ENCODE peak calls at places on chromosomes 2 and 18, in six cellular contexts. One of them, this sample, is unnamed. For H3K4me1, the result is how much of the 10 kb centered on the place peaks cover.

GRCh38 chr2:239749272-239749873 is 275.8 kb downstream of the NDUFA10 start:
- DNase-seq in tibial nerve: no peak
- DNase-seq in pancreas: no peak
- DNase-seq in colonic mucosa: no peak
- DNase-seq in astrocyte: no peak
- DNase-seq in left ventricle myocardium inferior: no peak
- DNase-seq in this sample: no peak

GRCh38 chr2:232367591-232368233 is 10.8 kb upstream of the ALPP start:
- DNase-seq in colonic mucosa: no peak
- DNase-seq in left ventricle myocardium inferior: no peak
- DNase-seq in astrocyte: no peak
- DNase-seq in tibial nerve: no peak
- DNase-seq in pancreas: no peak
- DNase-seq in this sample: no peak

GRCh38 chr18:78739115-78739514 is 240.5 kb upstream of the SALL3 start:
- DNase-seq in pancreas: no peak
- DNase-seq in astrocyte: no peak
- DNase-seq in tibial nerve: no peak
- DNase-seq in left ventricle myocardium inferior: no peak
- DNase-seq in colonic mucosa: no peak
- DNase-seq in this sample: no peak

GRCh38 chr2:69222984-69223658 is 163.9 kb downstream of the GFPT1 start:
- DNase-seq in tibial nerve: no peak
- DNase-seq in colonic mucosa: peak
- DNase-seq in pancreas: peak
- DNase-seq in left ventricle myocardium inferior: peak
- DNase-seq in astrocyte: no peak
- DNase-seq in this sample: no peak

GRCh38 chr2:221461911-221462310 is 110.2 kb downstream of the EPHA4 start:
- DNase-seq in astrocyte: peak
- DNase-seq in tibial nerve: no peak
- DNase-seq in left ventricle myocardium inferior: no peak
- DNase-seq in colonic mucosa: no peak
- DNase-seq in pancreas: no peak
- DNase-seq in this sample: no peak

GRCh38 chr18:8423051-8423558 is 186.1 kb upstream of the RAB12 start:
- DNase-seq in left ventricle myocardium inferior: no peak
- DNase-seq in astrocyte: peak
- DNase-seq in colonic mucosa: no peak
- DNase-seq in tibial nerve: no peak
- DNase-seq in pancreas: no peak
- DNase-seq in this sample: no peak

GRCh38 chr2:27860111-27860510 is 30.1 kb downstream of the RBKS start:
- DNase-seq in pancreas: no peak
- DNase-seq in tibial nerve: no peak
- DNase-seq in colonic mucosa: no peak
- DNase-seq in left ventricle myocardium inferior: no peak
- DNase-seq in astrocyte: peak
- DNase-seq in this sample: peak

GRCh38 chr18:59696311-59697235 is 650 bp downstream of the CCBE1 start:
- DNase-seq in pancreas: no peak
- DNase-seq in left ventricle myocardium inferior: peak
- DNase-seq in tibial nerve: no peak
- DNase-seq in colonic mucosa: no peak
- DNase-seq in astrocyte: peak
- DNase-seq in this sample: no peak

GRCh38 chr2:199201539-199201938 is 256.2 kb downstream of the SATB2 start:
- DNase-seq in tibial nerve: no peak
- DNase-seq in pancreas: no peak
- DNase-seq in left ventricle myocardium inferior: no peak
- DNase-seq in colonic mucosa: no peak
- DNase-seq in astrocyte: no peak
- DNase-seq in this sample: no peak

GRCh38 chr18:48741866-48742265 is 203.0 kb downstream of the CTIF start:
- DNase-seq in left ventricle myocardium inferior: no peak
- DNase-seq in astrocyte: no peak
- DNase-seq in tibial nerve: no peak
- DNase-seq in colonic mucosa: no peak
- DNase-seq in pancreas: no peak
- DNase-seq in this sample: no peak

GRCh38 chr2:52934920-52935640 is 832.5 kb upstream of the CHAC2 start:
- DNase-seq in astrocyte: no peak
- DNase-seq in tibial nerve: no peak
- DNase-seq in colonic mucosa: no peak
- DNase-seq in left ventricle myocardium inferior: no peak
- DNase-seq in pancreas: no peak
- DNase-seq in this sample: no peak

GRCh38 chr18:44321868-44322590 is 358.7 kb upstream of the SETBP1 start:
- DNase-seq in left ventricle myocardium inferior: no peak
- DNase-seq in pancreas: no peak
- DNase-seq in tibial nerve: no peak
- DNase-seq in colonic mucosa: no peak
- DNase-seq in astrocyte: no peak
- DNase-seq in this sample: no peak

GRCh38 chr2:27875089-27875881 is 14.9 kb downstream of the RBKS start:
- DNase-seq in astrocyte: no peak
- DNase-seq in tibial nerve: no peak
- DNase-seq in left ventricle myocardium inferior: no peak
- DNase-seq in pancreas: no peak
- DNase-seq in colonic mucosa: no peak
- DNase-seq in this sample: no peak

GRCh38 chr2:164205347-164205746 is 415.9 kb downstream of the GRB14 start:
- DNase-seq in pancreas: no peak
- DNase-seq in left ventricle myocardium inferior: no peak
- DNase-seq in tibial nerve: no peak
- DNase-seq in colonic mucosa: no peak
- DNase-seq in astrocyte: peak
- DNase-seq in this sample: no peak

GRCh38 chr2:25877431-25878360 is 591 bp downstream of the ASXL2 start:
- DNase-seq in colonic mucosa: peak
- DNase-seq in tibial nerve: no peak
- DNase-seq in astrocyte: peak
- DNase-seq in left ventricle myocardium inferior: peak
- DNase-seq in pancreas: peak
- DNase-seq in this sample: peak

GRCh38 chr2:46480562-46480961 is 1.2 kb downstream of the TMEM247 start:
- DNase-seq in astrocyte: no peak
- DNase-seq in tibial nerve: no peak
- DNase-seq in left ventricle myocardium inferior: no peak
- DNase-seq in pancreas: no peak
- DNase-seq in colonic mucosa: no peak
- DNase-seq in this sample: no peak

GRCh38 chr18:38297910-38298309 is 732.3 kb upstream of the CELF4 start:
- DNase-seq in astrocyte: no peak
- DNase-seq in pancreas: no peak
- DNase-seq in left ventricle myocardium inferior: no peak
- DNase-seq in tibial nerve: no peak
- DNase-seq in colonic mucosa: no peak
- DNase-seq in this sample: no peak

GRCh38 chr2:79630060-79630459 is 117.2 kb downstream of the CTNNA2 start:
- DNase-seq in pancreas: no peak
- DNase-seq in colonic mucosa: no peak
- DNase-seq in left ventricle myocardium inferior: no peak
- DNase-seq in astrocyte: peak
- DNase-seq in tibial nerve: no peak
- DNase-seq in this sample: no peak

GRCh38 chr18:35041752-35042379 is 653 bp downstream of the MAPRE2 start:
- DNase-seq in pancreas: no peak
- DNase-seq in tibial nerve: no peak
- DNase-seq in astrocyte: no peak
- DNase-seq in colonic mucosa: peak
- DNase-seq in left ventricle myocardium inferior: no peak
- DNase-seq in this sample: no peak
- H3K4me1 ChIP-seq in pancreas: under half
- H3K4me1 ChIP-seq in tibial nerve: half or more
- H3K4me1 ChIP-seq in astrocyte: under half
- H3K4me1 ChIP-seq in colonic mucosa: under half
- H3K4me1 ChIP-seq in left ventricle myocardium inferior: half or more
- H3K4me1 ChIP-seq in this sample: under half

GRCh38 chr2:135528006-135528405 is 3.0 kb downstream of the ZRANB3 start:
- DNase-seq in colonic mucosa: no peak
- DNase-seq in astrocyte: no peak
- DNase-seq in tibial nerve: no peak
- DNase-seq in left ventricle myocardium inferior: no peak
- DNase-seq in pancreas: no peak
- DNase-seq in this sample: no peak

GRCh38 chr2:135532581-135532980 is 1.3 kb downstream of the R3HDM1 start:
- DNase-seq in colonic mucosa: no peak
- DNase-seq in pancreas: no peak
- DNase-seq in left ventricle myocardium inferior: no peak
- DNase-seq in astrocyte: no peak
- DNase-seq in tibial nerve: no peak
- DNase-seq in this sample: no peak

GRCh38 chr2:135525786-135526185 is 5.2 kb downstream of the ZRANB3 start:
- DNase-seq in astrocyte: no peak
- DNase-seq in left ventricle myocardium inferior: no peak
- DNase-seq in colonic mucosa: no peak
- DNase-seq in pancreas: no peak
- DNase-seq in tibial nerve: no peak
- DNase-seq in this sample: no peak

GRCh38 chr2:135530313-135531230 is at the start of gene ZRANB3:
- DNase-seq in colonic mucosa: peak
- DNase-seq in tibial nerve: peak
- DNase-seq in left ventricle myocardium inferior: peak
- DNase-seq in pancreas: peak
- DNase-seq in astrocyte: peak
- DNase-seq in this sample: peak

DNA sequence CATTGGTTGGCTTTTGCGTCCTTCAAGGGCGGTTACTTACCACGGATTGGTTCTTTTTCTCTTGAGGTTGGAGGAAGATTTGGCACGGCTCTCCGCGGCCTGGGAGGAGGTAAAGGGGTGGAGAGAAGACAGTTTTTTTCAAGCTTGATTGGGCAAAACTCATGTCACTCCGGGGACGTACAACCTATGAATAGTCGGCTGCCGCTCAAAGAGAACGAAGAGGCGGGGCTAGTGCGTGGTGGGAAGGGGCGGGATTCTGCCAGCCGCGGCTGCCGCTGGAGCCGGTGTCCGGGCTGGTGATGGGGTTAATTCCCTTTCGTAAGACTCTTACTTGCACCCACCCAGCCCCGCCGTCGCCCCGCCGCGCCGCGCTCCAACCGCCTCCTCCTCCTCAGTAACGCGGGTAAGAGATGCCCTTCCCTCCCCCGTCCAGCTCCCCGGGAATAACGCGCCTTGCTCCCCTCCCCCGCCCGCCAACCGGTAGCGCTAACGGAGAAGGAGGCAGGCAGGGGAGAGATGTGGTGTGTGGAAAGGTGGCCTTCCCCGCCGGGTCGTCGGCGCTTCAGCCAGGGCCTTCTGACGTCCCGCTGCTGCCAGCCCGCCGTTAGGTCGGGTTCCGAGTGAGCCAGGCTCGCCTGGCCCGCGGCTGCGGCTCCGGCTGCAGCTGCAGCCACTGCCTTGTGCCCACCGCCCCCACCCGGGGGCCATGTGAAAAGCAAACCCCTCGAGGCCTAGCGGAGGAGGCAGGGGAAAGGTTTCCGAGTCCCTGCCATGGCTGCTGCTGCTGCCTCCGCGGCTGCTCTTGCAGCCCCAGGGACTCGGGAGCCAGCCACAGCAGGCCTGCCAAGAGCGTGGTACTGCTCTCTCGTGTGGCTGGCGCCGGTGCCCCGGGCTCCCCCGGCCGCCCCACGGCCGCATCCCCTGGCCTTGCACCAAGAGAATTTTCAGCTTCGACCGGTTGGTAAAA is at the start of gene R3HDM1:
- DNase-seq in left ventricle myocardium inferior: peak
- DNase-seq in pancreas: peak
- DNase-seq in astrocyte: peak
- DNase-seq in tibial nerve: peak
- DNase-seq in colonic mucosa: peak
- DNase-seq in this sample: peak
- TF ChIP-seq CTCF in left ventricle myocardium inferior: no peak
- TF ChIP-seq CTCF in pancreas: no peak
- TF ChIP-seq CTCF in astrocyte: no peak
- TF ChIP-seq CTCF in tibial nerve: no peak
- TF ChIP-seq CTCF in colonic mucosa: no peak
- TF ChIP-seq CTCF in this sample: no peak

GRCh38 chr2:223467194-223467593 is 135.0 kb downstream of the SCG2 start:
- DNase-seq in left ventricle myocardium inferior: no peak
- DNase-seq in astrocyte: no peak
- DNase-seq in tibial nerve: no peak
- DNase-seq in pancreas: no peak
- DNase-seq in colonic mucosa: no peak
- DNase-seq in this sample: no peak

GRCh38 chr2:223460774-223461211 is 141.4 kb downstream of the SCG2 start:
- DNase-seq in astrocyte: peak
- DNase-seq in left ventricle myocardium inferior: no peak
- DNase-seq in pancreas: no peak
- DNase-seq in colonic mucosa: no peak
- DNase-seq in tibial nerve: no peak
- DNase-seq in this sample: no peak

GRCh38 chr2:223459328-223459939 is 142.7 kb downstream of the SCG2 start:
- DNase-seq in pancreas: no peak
- DNase-seq in left ventricle myocardium inferior: no peak
- DNase-seq in colonic mucosa: no peak
- DNase-seq in tibial nerve: no peak
- DNase-seq in astrocyte: peak
- DNase-seq in this sample: no peak

GRCh38 chr2:223465793-223466192 is 136.4 kb downstream of the SCG2 start:
- DNase-seq in tibial nerve: peak
- DNase-seq in pancreas: no peak
- DNase-seq in left ventricle myocardium inferior: peak
- DNase-seq in astrocyte: peak
- DNase-seq in colonic mucosa: peak
- DNase-seq in this sample: no peak

DNA sequence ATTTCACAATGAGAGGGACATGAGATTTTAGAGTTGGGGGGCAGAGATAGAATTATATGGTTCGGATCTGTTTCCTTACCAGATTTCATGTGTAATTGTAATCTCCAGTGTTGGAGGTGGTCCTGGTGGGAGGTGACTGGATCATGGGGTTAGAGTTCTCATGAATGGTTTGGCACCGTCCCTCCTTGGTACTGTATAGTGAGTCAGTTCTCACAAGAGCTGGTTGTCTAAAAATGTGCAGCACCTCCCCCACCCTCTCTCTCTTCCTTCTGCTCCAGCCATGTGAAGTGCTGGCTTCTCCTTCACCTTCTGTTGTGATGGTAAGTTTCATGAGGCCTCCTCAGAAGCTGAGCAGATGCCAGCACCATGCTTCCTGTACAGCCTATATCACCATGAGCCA is 138.1 kb downstream of the SCG2 start:
- DNase-seq in left ventricle myocardium inferior: no peak
- DNase-seq in pancreas: no peak
- DNase-seq in colonic mucosa: no peak
- DNase-seq in tibial nerve: no peak
- DNase-seq in astrocyte: peak
- DNase-seq in this sample: no peak
- H3K4me1 ChIP-seq in left ventricle myocardium inferior: under half
- H3K4me1 ChIP-seq in pancreas: under half
- H3K4me1 ChIP-seq in colonic mucosa: under half
- H3K4me1 ChIP-seq in tibial nerve: under half
- H3K4me1 ChIP-seq in astrocyte: under half
- H3K4me1 ChIP-seq in this sample: under half

DNA sequence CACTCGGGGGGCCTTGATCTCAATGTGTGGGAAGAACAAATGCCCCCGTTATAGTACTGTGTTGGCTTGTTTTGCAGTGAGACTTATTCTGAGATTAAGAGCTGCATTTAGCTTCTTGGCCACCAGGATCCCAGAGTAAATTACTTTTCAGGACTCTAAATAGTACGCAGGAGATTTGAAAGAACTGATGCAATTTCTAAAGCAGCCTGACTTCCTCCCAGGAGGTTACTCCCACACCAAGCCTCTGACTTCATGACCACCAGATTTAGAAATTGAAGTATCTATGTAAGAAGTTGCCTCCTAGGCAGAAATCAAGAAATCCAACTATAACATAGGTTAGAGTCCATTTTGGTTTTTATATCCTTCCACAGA is 67.0 kb downstream of the FEZ2 start:
- DNase-seq in colonic mucosa: no peak
- DNase-seq in tibial nerve: no peak
- DNase-seq in astrocyte: no peak
- DNase-seq in left ventricle myocardium inferior: no peak
- DNase-seq in pancreas: no peak
- DNase-seq in this sample: no peak
- TF ChIP-seq CTCF in colonic mucosa: no peak
- TF ChIP-seq CTCF in tibial nerve: no peak
- TF ChIP-seq CTCF in astrocyte: no peak
- TF ChIP-seq CTCF in left ventricle myocardium inferior: peak
- TF ChIP-seq CTCF in pancreas: no peak
- TF ChIP-seq CTCF in this sample: no peak

This sample was measured in Panc1.